ENCODE peak calls at places on chromosomes 12 and 14, in eight cellular contexts. L, P, C, S, H, B, W and F are unnamed samples.

GRCh38 chr14:31268216-31268615 is 60.6 kb upstream of the HECTD1 start:
- DNase-seq in L (no peak), B (no peak), W (no peak), C (no peak), H (no peak), P (no peak), S (no peak), F (no peak)

GRCh38 chr14:105123981-105124836 is 44.4 kb downstream of the JAG2 start:
- DNase-seq in H (no peak), L (no peak), B (no peak), C (no peak), P (no peak), S (no peak), W (no peak), F (no peak)

GRCh38 chr14:96368534-96368933 is 5.2 kb downstream of the GSKIP start:
- DNase-seq in S (no peak), P (no peak), B (no peak), C (no peak), L (no peak), H (no peak), W (no peak), F (no peak)

GRCh38 chr12:50614167-50614762 is 109.5 kb downstream of the DIP2B start:
- DNase-seq in H (no peak), P (no peak), C (peak; percentile 78), S (no peak), W (peak; percentile 19), L (peak; percentile 93), B (no peak), F (peak; percentile 56)

GRCh38 chr14:91372680-91373495 is 44.7 kb downstream of the CCDC88C start:
- DNase-seq in C (no peak), W (no peak), L (no peak), S (no peak), P (no peak), H (peak; percentile 63), B (peak; percentile 70), F (no peak)

GRCh38 chr12:132071001-132071810 is 72.9 kb downstream of the DDX51 start:
- DNase-seq in P (no peak), C (no peak), W (no peak), S (no peak), L (no peak), B (no peak), H (peak; percentile 84), F (no peak)

GRCh38 chr12:126093911-126094310 is 1028.7 kb downstream of the AACS start:
- DNase-seq in S (peak; percentile 19), H (no peak), W (peak; percentile 3), L (peak; percentile 46), C (no peak), B (peak; percentile 40), P (peak; percentile 11), F (peak; percentile 3)

GRCh38 chr12:1760566-1761382 is 59.6 kb upstream of the LRTM2 start:
- DNase-seq in C (peak; percentile 65), S (peak; percentile 15), W (peak; percentile 22), B (no peak), H (no peak), L (peak; percentile 45), P (peak; percentile 79), F (peak; percentile 29)

GRCh38 chr12:94670075-94670474 is 19.7 kb upstream of the TMCC3 start:
- DNase-seq in P (no peak), H (no peak), C (no peak), S (no peak), W (peak; percentile 16), B (no peak), L (no peak), F (no peak)

GRCh38 chr14:92340938-92341337 is 18.0 kb downstream of the SLC24A4 start:
- DNase-seq in L (no peak), W (no peak), C (no peak), S (no peak), H (no peak), B (no peak), P (no peak), F (no peak)

GRCh38 chr12:40655451-40655850 is 36.8 kb upstream of the CNTN1 start:
- DNase-seq in P (no peak), B (no peak), W (no peak), H (no peak), L (no peak), C (no peak), S (no peak), F (peak; percentile 43)

GRCh38 chr12:68628698-68629097 is 18.0 kb downstream of the RAP1B start:
- DNase-seq in L (no peak), H (no peak), C (no peak), W (no peak), B (no peak), P (no peak), S (no peak), F (no peak)

GRCh38 chr12:75480469-75480949 is at the start of gene GLIPR1:
- DNase-seq in B (peak; percentile 2), S (peak; percentile 64), W (peak; percentile 46), P (peak; percentile 86), H (peak; percentile 92), L (peak; percentile 99), C (peak; percentile 99), F (peak; percentile 99)

GRCh38 chr14:32576088-32576795 is 247.1 kb downstream of the AKAP6 start:
- DNase-seq in W (peak; percentile 15), B (peak; percentile 58), C (peak; percentile 59), P (peak; percentile 55), S (peak; percentile 83), L (peak; percentile 49), H (peak; percentile 86), F (peak; percentile 83)

GRCh38 chr12:110105159-110105558 is 19.0 kb upstream of the IFT81 start:
- DNase-seq in S (no peak), H (no peak), L (no peak), C (no peak), P (no peak), B (no peak), W (no peak), F (no peak)

GRCh38 chr12:110100315-110100970 is 23.7 kb upstream of the IFT81 start:
- DNase-seq in L (peak; percentile 62), W (peak; percentile 53), S (peak; percentile 80), C (peak; percentile 78), H (peak; percentile 93), P (peak; percentile 84), B (peak; percentile 65), F (peak; percentile 74)

GRCh38 chr12:110105961-110106540 is 18.1 kb upstream of the IFT81 start:
- DNase-seq in L (no peak), C (no peak), W (no peak), S (no peak), H (no peak), B (no peak), P (no peak), F (no peak)

GRCh38 chr12:110104188-110104969 is 19.8 kb upstream of the IFT81 start:
- DNase-seq in H (no peak), W (no peak), C (peak; percentile 35), P (no peak), B (no peak), L (no peak), S (peak; percentile 50), F (peak; percentile 22)

GRCh38 chr12:110102255-110102654 is 21.9 kb upstream of the IFT81 start:
- DNase-seq in H (peak; percentile 92), C (peak; percentile 64), B (peak; percentile 64), W (peak; percentile 60), L (peak; percentile 70), P (peak; percentile 98), S (peak; percentile 39), F (peak; percentile 66)
- H3K4me2 ChIP-seq in H (no peak overlapping the region), C (no peak overlapping the region), B (no peak overlapping the region), W (no peak overlapping the region), L (no peak overlapping the region), P (no peak overlapping the region), S (no peak overlapping the region), F (no peak overlapping the region)

DNA sequence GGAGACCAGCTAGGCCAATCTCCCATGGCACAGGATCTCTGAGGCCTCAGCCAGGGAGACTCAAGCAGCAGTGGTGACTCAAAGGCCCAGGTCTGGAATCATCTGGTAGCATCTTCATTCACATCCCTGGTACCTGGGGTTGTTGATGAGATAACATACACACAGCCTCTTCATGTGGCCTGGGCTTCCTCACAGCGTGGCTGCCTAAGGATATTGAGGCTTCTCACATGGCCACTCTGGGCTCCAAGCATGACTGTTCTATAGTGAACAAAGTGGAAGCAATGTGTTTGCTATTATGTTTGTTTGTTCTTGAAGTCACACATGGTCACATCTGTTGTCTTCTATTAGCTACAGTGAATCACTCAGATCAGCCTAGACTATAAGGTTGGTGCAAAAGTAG is 584.1 kb downstream of the VRK1 start:
- DNase-seq in L (no peak), B (no peak), S (no peak), C (no peak), H (no peak), P (no peak), W (no peak), F (no peak)
- H3K4me2 ChIP-seq in L (no peak overlapping the region), B (no peak overlapping the region), S (no peak overlapping the region), C (no peak overlapping the region), H (no peak overlapping the region), P (no peak overlapping the region), W (no peak overlapping the region), F (no peak overlapping the region)

DNA sequence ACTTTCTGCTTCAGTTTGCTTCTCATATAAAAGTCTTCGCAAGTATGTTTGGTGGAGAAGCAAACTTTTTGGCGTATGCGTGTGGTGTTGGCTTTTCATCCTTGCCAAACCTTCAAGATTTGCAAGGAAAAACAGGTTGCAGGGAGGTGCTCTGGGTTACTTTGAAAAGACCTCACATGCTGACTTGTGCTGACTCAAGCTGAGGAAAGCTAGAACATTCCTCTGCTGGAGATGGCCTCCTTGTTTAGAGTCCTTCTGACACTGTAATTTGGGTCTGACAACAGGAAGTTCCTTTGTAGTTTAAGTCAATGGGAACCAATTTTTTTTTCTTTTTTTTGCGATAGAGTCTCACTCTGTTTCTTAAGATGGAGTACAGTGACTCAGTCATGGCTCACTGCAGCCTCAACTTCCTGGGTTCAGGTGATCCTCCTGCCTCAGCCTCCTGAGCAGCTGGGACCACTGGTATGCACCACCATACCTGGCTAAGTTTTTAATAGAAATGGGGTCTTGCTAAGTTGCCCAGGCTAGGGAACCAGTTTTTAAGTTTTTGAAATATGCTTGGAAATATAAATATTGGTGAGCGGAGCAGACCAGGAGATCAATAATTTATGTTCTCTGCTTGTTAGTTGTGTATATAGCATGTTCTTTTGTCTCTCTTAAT is 2.6 kb upstream of the ACACB start:
- DNase-seq in B (no peak), W (no peak), H (no peak), P (no peak), S (no peak), L (no peak), C (no peak), F (no peak)
- H3K4me2 ChIP-seq in B (no peak overlapping the region), W (no peak overlapping the region), H (no peak overlapping the region), P (no peak overlapping the region), S (peak overlapping the region; percentile 35), L (no peak overlapping the region), C (no peak overlapping the region), F (no peak overlapping the region)

GRCh38 chr12:28855761-28856160 is 293.3 kb upstream of the FAR2 start:
- DNase-seq in L (peak; percentile 75), B (no peak), S (no peak), W (no peak), C (no peak), H (no peak), P (no peak), F (no peak)

GRCh38 chr12:28851781-28852180 is 297.3 kb upstream of the FAR2 start:
- DNase-seq in W (no peak), S (no peak), H (no peak), B (no peak), P (no peak), C (peak; percentile 14), L (peak; percentile 55), F (no peak)

DNA sequence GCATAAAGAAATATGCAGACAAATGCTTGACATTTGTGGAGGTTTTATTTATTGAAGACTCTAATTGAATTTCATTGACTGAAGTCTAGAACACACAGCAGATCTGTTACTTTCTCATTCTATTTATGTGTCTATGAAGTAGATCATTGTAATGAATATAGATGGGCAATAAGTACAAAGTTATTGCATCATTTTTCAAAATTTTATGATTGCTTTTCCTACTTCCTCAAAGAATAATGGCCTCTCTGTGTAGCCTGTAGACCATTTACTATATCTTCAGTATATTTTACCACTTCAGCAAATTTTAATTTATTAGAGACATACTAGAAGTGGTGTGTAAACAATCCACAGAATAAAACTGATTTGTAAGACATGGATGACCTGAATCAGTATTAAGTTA is 291.8 kb upstream of the FAR2 start:
- DNase-seq in P (no peak), L (no peak), C (no peak), W (no peak), B (no peak), H (no peak), S (no peak), F (no peak)
- H3K4me2 ChIP-seq in P (no peak overlapping the region), L (no peak overlapping the region), C (no peak overlapping the region), W (no peak overlapping the region), B (no peak overlapping the region), H (no peak overlapping the region), S (no peak overlapping the region), F (no peak overlapping the region)